ENCODE peak calls at places on chromosomes 3 and 15, in seven cellular contexts. C, J, Y, R, M, T and E are unnamed samples.

GRCh38 chr3:117998071-117998470 is 1036.6 kb downstream of the IGSF11 start:
- DNase-seq in C (no peak), J (no peak), Y (no peak), R (no peak), M (no peak), T (no peak), E (peak; percentile 83)

GRCh38 chr3:192129586-192129985 is 597.8 kb downstream of the FGF12 start:
- DNase-seq in C (no peak), J (no peak), Y (no peak), R (no peak), M (no peak), T (no peak), E (no peak)

GRCh38 chr3:104604326-104605010 is 762.2 kb upstream of the ALCAM start:
- DNase-seq in C (no peak), J (no peak), Y (no peak), R (no peak), M (no peak), T (no peak), E (no peak)

GRCh38 chr3:88203537-88204143 is 53.9 kb downstream of the C3orf38 start:
- DNase-seq in C (no peak), J (peak; percentile 63), Y (peak; percentile 84), R (peak; percentile 54), M (peak; percentile 67), T (no peak), E (peak; percentile 34)

GRCh38 chr3:189513281-189514151 is 117.7 kb upstream of the TP63 start:
- DNase-seq in C (peak; percentile 68), J (no peak), Y (peak; percentile 32), R (no peak), M (no peak), T (no peak), E (no peak)

GRCh38 chr3:182909318-182910040 is 70.9 kb downstream of the DCUN1D1 start:
- DNase-seq in C (no peak), J (no peak), Y (peak; percentile 19), R (no peak), M (peak; percentile 41), T (no peak), E (peak; percentile 5)

GRCh38 chr15:79897701-79898113 is 893 bp upstream of the MTHFS start:
- DNase-seq in C (no peak), J (no peak), Y (no peak), R (no peak), M (peak; percentile 20), T (no peak), E (no peak)

GRCh38 chr3:28972921-28973320 is 307.9 kb upstream of the RBMS3 start:
- DNase-seq in C (no peak), J (no peak), Y (no peak), R (no peak), M (no peak), T (no peak), E (no peak)

GRCh38 chr3:110579841-110580550 is 491.6 kb upstream of the NECTIN3 start:
- DNase-seq in C (no peak), J (no peak), Y (no peak), R (no peak), M (no peak), T (no peak), E (no peak)

GRCh38 chr15:71183063-71183462 is 67.8 kb downstream of the THSD4 start:
- DNase-seq in C (no peak), J (no peak), Y (no peak), R (no peak), M (no peak), T (no peak), E (no peak)

GRCh38 chr3:111796566-111796965 is 62.5 kb upstream of the PHLDB2 start:
- DNase-seq in C (no peak), J (no peak), Y (no peak), R (no peak), M (no peak), T (no peak), E (no peak)

GRCh38 chr15:98286831-98287230 is 326.3 kb downstream of the ARRDC4 start:
- DNase-seq in C (no peak), J (no peak), Y (no peak), R (no peak), M (no peak), T (no peak), E (peak; percentile 46)

GRCh38 chr3:115627180-115628074 is 4.1 kb downstream of the GAP43 start:
- DNase-seq in C (no peak), J (no peak), Y (no peak), R (no peak), M (no peak), T (no peak), E (no peak)

GRCh38 chr3:9732080-9732752 is 681 bp downstream of the BRPF1 start:
- DNase-seq in C (no peak), J (no peak), Y (peak; percentile 42), R (no peak), M (peak; percentile 19), T (no peak), E (peak; percentile 13)

GRCh38 chr3:52670621-52671521 is 14.8 kb downstream of the PBRM1 start:
- DNase-seq in C (peak; percentile 75), J (no peak), Y (peak; percentile 52), R (no peak), M (no peak), T (no peak), E (peak; percentile 83)

GRCh38 chr3:170383567-170383966 is 26.1 kb downstream of the SKIL start:
- DNase-seq in C (no peak), J (no peak), Y (no peak), R (no peak), M (no peak), T (no peak), E (no peak)

GRCh38 chr15:52709172-52709979 is 30.2 kb upstream of the ATOSA start:
- DNase-seq in C (no peak), J (no peak), Y (peak; percentile 80), R (no peak), M (peak; percentile 91), T (no peak), E (no peak)

GRCh38 chr15:40266828-40267304 is 16.0 kb downstream of the ANKRD63 start:
- DNase-seq in C (peak; percentile 98), J (no peak), Y (peak; percentile 76), R (no peak), M (no peak), T (no peak), E (peak; percentile 94)

GRCh38 chr15:60620707-60621106 is 141.8 kb upstream of the ICE2 start:
- DNase-seq in C (no peak), J (no peak), Y (peak; percentile 13), R (no peak), M (no peak), T (no peak), E (peak; percentile 14)

GRCh38 chr3:10945683-10946287 is 46.8 kb upstream of the SLC6A1 start:
- DNase-seq in C (no peak), J (peak; percentile 84), Y (peak; percentile 82), R (peak; percentile 49), M (peak; percentile 71), T (no peak), E (peak; percentile 41)

GRCh38 chr15:37932522-37932921 is 1.9 kb upstream of the TMCO5A start:
- DNase-seq in C (no peak), J (no peak), Y (no peak), R (no peak), M (no peak), T (no peak), E (no peak)

GRCh38 chr15:39270976-39271375 is 309.9 kb upstream of the THBS1 start:
- DNase-seq in C (peak; percentile 55), J (no peak), Y (no peak), R (no peak), M (no peak), T (no peak), E (peak; percentile 39)

GRCh38 chr3:72171946-72172345 is 387.0 kb upstream of the PROK2 start:
- DNase-seq in C (no peak), J (no peak), Y (no peak), R (peak; percentile 33), M (no peak), T (no peak), E (no peak)

GRCh38 chr3:194046995-194047681 is 88.8 kb upstream of the HES1 start:
- DNase-seq in C (no peak), J (no peak), Y (no peak), R (peak; percentile 76), M (peak; percentile 77), T (no peak), E (no peak)

GRCh38 chr15:51341366-51342248 is at the start of gene GLDN:
- DNase-seq in C (no peak), J (peak; percentile 20), Y (peak; percentile 42), R (peak; percentile 58), M (no peak), T (no peak), E (peak; percentile 48)

GRCh38 chr3:195811756-195812155 is at the start of gene MUC4:
- DNase-seq in C (no peak), J (no peak), Y (peak; percentile 62), R (no peak), M (no peak), T (no peak), E (no peak)

GRCh38 chr3:159126261-159127020 is 324.6 kb downstream of the MFSD1 start:
- DNase-seq in C (no peak), J (no peak), Y (no peak), R (no peak), M (no peak), T (no peak), E (no peak)

DNA sequence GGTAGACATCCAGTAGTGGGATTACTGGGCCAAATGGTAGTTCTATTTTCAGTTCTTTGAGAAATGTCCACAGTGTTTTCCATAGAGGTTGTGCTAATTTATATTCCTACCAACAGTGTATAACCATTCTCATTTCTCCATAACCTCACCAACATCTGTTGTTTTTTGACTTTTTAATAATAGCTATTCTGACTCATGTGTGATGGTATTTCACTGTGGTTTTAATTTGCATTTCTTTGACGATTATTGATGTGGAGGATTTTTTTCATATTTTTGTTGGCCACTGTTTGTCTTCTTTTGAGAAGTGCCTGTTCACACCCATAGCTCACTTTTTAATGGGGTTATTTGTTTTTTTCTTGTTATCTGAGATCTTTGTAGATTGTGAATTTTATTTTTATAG is 125.2 kb downstream of the CFAP20DC start:
- DNase-seq in C (no peak), J (no peak), Y (no peak), R (no peak), M (no peak), T (no peak), E (no peak)
- H3K9me3 ChIP-seq in C (no peaks in the 10 kb centered on the region), J (no peaks in the 10 kb centered on the region), Y (no peaks in the 10 kb centered on the region), R (peaks cover 24% of the 10 kb centered on the region), M (no peaks in the 10 kb centered on the region), T (no peaks in the 10 kb centered on the region), E (no peaks in the 10 kb centered on the region)

GRCh38 chr15:25065876-25066275 is 111.1 kb downstream of the SNRPN start:
- DNase-seq in C (peak; percentile 55), J (no peak), Y (no peak), R (no peak), M (no peak), T (no peak), E (no peak)
- H3K9me3 ChIP-seq in C (peaks cover 89% of the 10 kb centered on the region), J (peaks cover 100% of the 10 kb centered on the region), Y (peaks cover 63% of the 10 kb centered on the region), R (peaks cover 100% of the 10 kb centered on the region), M (no peaks in the 10 kb centered on the region), T (peaks cover 100% of the 10 kb centered on the region), E (no peaks in the 10 kb centered on the region)

GRCh38 chr3:66499881-66500574 is 794 bp downstream of the LRIG1 start:
- DNase-seq in C (no peak), J (no peak), Y (peak; percentile 51), R (peak; percentile 46), M (peak; percentile 40), T (peak; percentile 1), E (peak; percentile 13)
- H3K9me3 ChIP-seq in C (no peaks in the 10 kb centered on the region), J (no peaks in the 10 kb centered on the region), Y (no peaks in the 10 kb centered on the region), R (no peaks in the 10 kb centered on the region), M (no peaks in the 10 kb centered on the region), T (no peaks in the 10 kb centered on the region), E (no peaks in the 10 kb centered on the region)

GRCh38 chr15:81723758-81724157 is 322.1 kb downstream of the MEX3B start:
- DNase-seq in C (no peak), J (no peak), Y (peak; percentile 50), R (no peak), M (no peak), T (no peak), E (peak; percentile 39)

GRCh38 chr15:81725590-81725989 is 320.2 kb downstream of the MEX3B start:
- DNase-seq in C (no peak), J (no peak), Y (no peak), R (no peak), M (no peak), T (no peak), E (no peak)

GRCh38 chr15:81729340-81729739 is 316.5 kb downstream of the MEX3B start:
- DNase-seq in C (no peak), J (no peak), Y (no peak), R (no peak), M (no peak), T (no peak), E (no peak)
- H3K9me3 ChIP-seq in C (no peaks in the 10 kb centered on the region), J (no peaks in the 10 kb centered on the region), Y (no peaks in the 10 kb centered on the region), R (peaks cover 3% of the 10 kb centered on the region), M (no peaks in the 10 kb centered on the region), T (no peaks in the 10 kb centered on the region), E (peaks cover 8% of the 10 kb centered on the region)